ENCODE peak calls at places on chromosomes 12 and 14, in five cellular contexts. W, M, D, H and Z are unnamed samples.

GRCh38 chr14:97267509-97267908 is 470.3 kb downstream of the VRK1 start:
- DNase-seq in W (no peak), M (no peak), D (no peak), H (no peak), Z (no peak)

GRCh38 chr12:53627919-53628318 is 1.7 kb upstream of the ATF7 start:
- DNase-seq in W (no peak), M (no peak), D (no peak), H (no peak), Z (no peak)

GRCh38 chr12:50200507-50201273 is 33.5 kb upstream of the CERS5 start:
- DNase-seq in W (no peak), M (no peak), D (no peak), H (no peak), Z (peak)

GRCh38 chr12:127726928-127727327 is 540.0 kb upstream of the TMEM132C start:
- DNase-seq in W (no peak), M (no peak), D (no peak), H (no peak), Z (peak)

GRCh38 chr14:71361335-71361734 is 454.1 kb downstream of the PCNX1 start:
- DNase-seq in W (no peak), M (no peak), D (peak), H (no peak), Z (no peak)

GRCh38 chr12:79402626-79403025 is 288.1 kb downstream of the PAWR start:
- DNase-seq in W (no peak), M (no peak), D (no peak), H (no peak), Z (peak)

GRCh38 chr12:53728206-53728605 is 954 bp upstream of the CALCOCO1 start:
- DNase-seq in W (no peak), M (no peak), D (no peak), H (no peak), Z (no peak)

GRCh38 chr12:108508243-108508642 is 6.8 kb upstream of the FICD start:
- DNase-seq in W (no peak), M (no peak), D (no peak), H (no peak), Z (no peak)

GRCh38 chr14:54348923-54349615 is 47.7 kb upstream of the CDKN3 start:
- DNase-seq in W (no peak), M (no peak), D (no peak), H (no peak), Z (peak)

GRCh38 chr14:50257728-50258127 is 26.4 kb upstream of the SOS2 start:
- DNase-seq in W (no peak), M (no peak), D (no peak), H (no peak), Z (peak)

GRCh38 chr12:77167801-77168200 is 102.4 kb upstream of the E2F7 start:
- DNase-seq in W (no peak), M (no peak), D (no peak), H (no peak), Z (peak)

GRCh38 chr12:61043838-61044237 is 1216.4 kb upstream of the USP15 start:
- DNase-seq in W (no peak), M (no peak), D (no peak), H (no peak), Z (no peak)

GRCh38 chr12:131929530-131930456 is 717 bp downstream of the PUS1 start:
- DNase-seq in W (peak), M (no peak), D (no peak), H (peak), Z (peak)

GRCh38 chr14:70257526-70257925 is 68.8 kb upstream of the SLC8A3 start:
- DNase-seq in W (no peak), M (no peak), D (no peak), H (peak), Z (no peak)

GRCh38 chr12:402127-402456 is 648 bp downstream of the CCDC77 start:
- DNase-seq in W (peak), M (no peak), D (no peak), H (no peak), Z (no peak)

GRCh38 chr14:74579447-74580274 is 32.4 kb downstream of the LTBP2 start:
- DNase-seq in W (no peak), M (no peak), D (no peak), H (no peak), Z (peak)

GRCh38 chr12:49330631-49331359 is 6.2 kb downstream of the C1QL4 start:
- DNase-seq in W (no peak), M (no peak), D (no peak), H (no peak), Z (no peak)

GRCh38 chr12:47820631-47821345 is 1.1 kb upstream of the HDAC7 start:
- DNase-seq in W (peak), M (no peak), D (peak), H (peak), Z (peak)

GRCh38 chr12:10901427-10901826 is 7.9 kb downstream of the TAS2R13 start:
- DNase-seq in W (no peak), M (no peak), D (no peak), H (no peak), Z (no peak)

GRCh38 chr14:73814158-73814557 is 37.5 kb upstream of the PTGR2 start:
- DNase-seq in W (no peak), M (no peak), D (no peak), H (no peak), Z (no peak)

GRCh38 chr12:51901121-51901812 is 6.0 kb upstream of the ACVRL1 start:
- DNase-seq in W (no peak), M (no peak), D (no peak), H (peak), Z (no peak)

GRCh38 chr14:52885230-52885629 is 65.6 kb downstream of the FERMT2 start:
- DNase-seq in W (no peak), M (no peak), D (no peak), H (no peak), Z (peak)

GRCh38 chr12:6318440-6318879 is 8.0 kb downstream of the PLEKHG6 start:
- DNase-seq in W (no peak), M (no peak), D (no peak), H (no peak), Z (no peak)

GRCh38 chr14:73209943-73210342 is 27.4 kb upstream of the PAPLN start:
- DNase-seq in W (no peak), M (no peak), D (no peak), H (no peak), Z (no peak)

GRCh38 chr14:32724864-32725550 is 213.7 kb upstream of the NPAS3 start:
- DNase-seq in W (no peak), M (no peak), D (no peak), H (no peak), Z (peak)